ENCODE peak calls at places on chromosomes 11 and 22, in six cellular contexts. L, V, H, X, M and N are unnamed samples.

GRCh38 chr22:44406581-44407403 is 91.2 kb downstream of the RTL6 start:
- DNase-seq in X (no peak), M (no peak), L (peak; percentile 3), H (no peak), V (no peak), N (no peak)

GRCh38 chr11:112348480-112349029 is 87.9 kb upstream of the PLET1 start:
- DNase-seq in V (no peak), H (no peak), M (no peak), X (no peak), L (no peak), N (no peak)

GRCh38 chr11:76802151-76802550 is 19.0 kb downstream of the TSKU start:
- DNase-seq in V (no peak), L (no peak), H (no peak), M (no peak), X (no peak), N (no peak)

GRCh38 chr11:280762-281485 is 2.7 kb downstream of the NLRP6 start:
- DNase-seq in L (no peak), M (no peak), V (no peak), H (no peak), X (no peak), N (no peak)

GRCh38 chr11:134346101-134346975 is 14.6 kb downstream of the GLB1L2 start:
- DNase-seq in V (no peak), H (no peak), M (no peak), X (no peak), L (no peak), N (no peak)

GRCh38 chr22:20155330-20156041 is 4.6 kb upstream of the CCDC188 start:
- DNase-seq in L (peak; percentile 12), V (peak; percentile 24), M (peak; percentile 59), X (no peak), H (peak; percentile 61), N (no peak)

GRCh38 chr22:22942511-22943329 is 55.1 kb downstream of the IGLL5 start:
- DNase-seq in V (peak; percentile 70), M (peak; percentile 49), L (peak; percentile 71), H (peak; percentile 70), X (peak; percentile 62), N (peak; percentile 70)

GRCh38 chr11:81005595-81005994 is 1564.8 kb upstream of the TENM4 start:
- DNase-seq in H (no peak), L (peak; percentile 76), X (no peak), V (peak; percentile 80), M (peak; percentile 74), N (no peak)

GRCh38 chr22:50444663-50445062 is 30.2 kb downstream of the SBF1 start:
- DNase-seq in M (peak; percentile 74), X (no peak), V (peak; percentile 71), L (peak; percentile 67), H (no peak), N (no peak)

GRCh38 chr11:9462172-9462799 is 1.5 kb downstream of the ZNF143 start:
- DNase-seq in H (no peak), L (peak; percentile 22), M (peak; percentile 47), V (peak; percentile 22), X (no peak), N (no peak)

GRCh38 chr11:123438191-123438627 is 8.1 kb downstream of the GRAMD1B start:
- DNase-seq in X (no peak), M (peak; percentile 64), L (no peak), H (no peak), V (no peak), N (no peak)

GRCh38 chr11:12724301-12725046 is 50.3 kb downstream of the TEAD1 start:
- DNase-seq in X (no peak), M (peak; percentile 73), V (peak; percentile 96), H (no peak), L (peak; percentile 97), N (no peak)

GRCh38 chr11:3232956-3233355 is 739 bp upstream of the MRGPRE start:
- DNase-seq in X (no peak), M (no peak), L (no peak), H (no peak), V (no peak), N (no peak)

GRCh38 chr22:42560781-42561180 is 7.0 kb downstream of the SERHL2 start:
- DNase-seq in V (peak; percentile 38), M (no peak), L (peak; percentile 24), H (no peak), X (no peak), N (no peak)

GRCh38 chr11:106421673-106422292 is 344.3 kb downstream of the AASDHPPT start:
- DNase-seq in X (no peak), V (no peak), H (no peak), L (no peak), M (no peak), N (no peak)

GRCh38 chr11:17979770-17980371 is 33.0 kb downstream of the SERGEF start:
- DNase-seq in V (peak; percentile 22), L (peak; percentile 23), X (no peak), H (no peak), M (no peak), N (no peak)

GRCh38 chr11:64786308-64786707 is 8.0 kb upstream of the SF1 start:
- DNase-seq in V (no peak), X (no peak), H (no peak), L (no peak), M (no peak), N (no peak)

GRCh38 chr11:92245700-92246270 is 21.2 kb downstream of the FAT3 start:
- DNase-seq in M (no peak), V (no peak), L (no peak), H (no peak), X (no peak), N (no peak)

GRCh38 chr11:117829369-117829725 is 4.8 kb upstream of the FXYD2 start:
- DNase-seq in V (no peak), L (no peak), M (no peak), X (no peak), H (no peak), N (no peak)

GRCh38 chr22:26566994-26567393 is 22.9 kb downstream of the TPST2 start:
- DNase-seq in M (no peak), H (no peak), V (no peak), X (no peak), L (no peak), N (no peak)

GRCh38 chr11:31366795-31367194 is 2.7 kb downstream of the DCDC1 start:
- DNase-seq in H (no peak), M (no peak), L (no peak), X (no peak), V (no peak), N (no peak)

GRCh38 chr22:36879775-36880174 is 19.0 kb downstream of the NCF4 start:
- DNase-seq in X (no peak), H (no peak), L (peak; percentile 24), V (peak; percentile 62), M (peak; percentile 81), N (no peak)

GRCh38 chr11:14609902-14610301 is 33.7 kb upstream of the PDE3B start:
- DNase-seq in M (no peak), H (no peak), L (no peak), V (no peak), X (no peak), N (no peak)

GRCh38 chr22:22498267-22498666 is 10.3 kb downstream of the ZNF280B start:
- DNase-seq in X (no peak), V (no peak), L (no peak), M (no peak), H (no peak), N (no peak)

GRCh38 chr11:105137286-105137685 is 2.3 kb downstream of the CARD18 start:
- DNase-seq in M (no peak), X (no peak), L (peak; percentile 48), V (peak; percentile 62), H (no peak), N (no peak)

GRCh38 chr22:41034741-41035140 is 57.7 kb upstream of the EP300 start:
- DNase-seq in M (no peak), X (no peak), L (no peak), H (no peak), V (no peak), N (no peak)

GRCh38 chr11:36460220-36460619 is 49.9 kb downstream of the TRAF6 start:
- DNase-seq in H (no peak), V (no peak), L (no peak), M (no peak), X (no peak), N (peak; percentile 27)

GRCh38 chr11:72154816-72155215 is 19.3 kb downstream of the FOLR3 start:
- DNase-seq in L (no peak), M (no peak), X (no peak), H (no peak), V (no peak), N (no peak)

GRCh38 chr11:72155751-72156150 is 20.2 kb downstream of the FOLR3 start:
- DNase-seq in V (no peak), L (no peak), M (no peak), H (no peak), X (no peak), N (no peak)

GRCh38 chr11:72162891-72163492 is 27.5 kb downstream of the FOLR3 start:
- DNase-seq in X (no peak), L (no peak), V (no peak), M (no peak), H (no peak), N (no peak)

GRCh38 chr11:72160319-72160718 is 24.8 kb downstream of the FOLR3 start:
- DNase-seq in L (no peak), X (no peak), H (no peak), M (no peak), V (no peak), N (no peak)
- TF ChIP-seq CTCF in L (no peak), X (no peak), H (no peak), M (no peak), V (no peak), N (no peak)

GRCh38 chr11:130666781-130667251 is 218.4 kb downstream of the ADAMTS15 start:
- DNase-seq in M (peak; percentile 66), H (no peak), L (peak; percentile 33), V (no peak), X (no peak), N (no peak)
- TF ChIP-seq CTCF in M (peak; percentile 42), H (peak; percentile 53), L (peak; percentile 15), V (peak; percentile 21), X (no peak), N (no peak)

DNA sequence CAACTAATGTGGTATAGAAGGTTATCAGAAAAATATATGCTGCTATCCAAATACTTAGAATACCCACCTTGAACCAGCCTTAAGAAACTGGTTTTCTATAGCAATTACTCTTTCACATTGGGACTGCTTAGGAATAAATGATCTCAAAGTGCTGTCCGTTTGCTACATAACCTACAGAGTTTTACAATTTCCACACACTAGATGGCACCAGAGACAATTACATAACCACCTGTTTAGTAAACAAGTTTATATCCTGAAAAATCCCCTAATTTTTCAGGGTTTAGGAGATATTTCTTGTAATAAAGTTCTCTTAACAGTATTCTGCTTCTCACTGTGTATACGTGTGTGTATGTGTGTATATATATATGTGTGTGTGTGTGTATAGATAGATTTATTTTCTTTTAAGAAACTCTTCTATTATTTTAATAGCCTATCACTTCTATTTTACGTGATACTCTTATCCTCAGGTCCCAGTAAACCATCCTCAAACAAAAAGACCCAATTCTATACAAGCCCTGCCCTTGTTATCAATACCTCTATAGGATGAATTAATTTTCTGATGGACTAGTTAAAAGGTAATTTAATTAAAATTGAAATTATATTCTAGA is 6.7 kb upstream of the OR5I1 start:
- DNase-seq in V (peak; percentile 27), L (peak; percentile 51), H (no peak), M (peak; percentile 21), X (no peak), N (no peak)
- TF ChIP-seq CTCF in V (peak; percentile 31), L (peak; percentile 43), H (peak; percentile 60), M (peak; percentile 48), X (no peak), N (peak; percentile 83)

DNA sequence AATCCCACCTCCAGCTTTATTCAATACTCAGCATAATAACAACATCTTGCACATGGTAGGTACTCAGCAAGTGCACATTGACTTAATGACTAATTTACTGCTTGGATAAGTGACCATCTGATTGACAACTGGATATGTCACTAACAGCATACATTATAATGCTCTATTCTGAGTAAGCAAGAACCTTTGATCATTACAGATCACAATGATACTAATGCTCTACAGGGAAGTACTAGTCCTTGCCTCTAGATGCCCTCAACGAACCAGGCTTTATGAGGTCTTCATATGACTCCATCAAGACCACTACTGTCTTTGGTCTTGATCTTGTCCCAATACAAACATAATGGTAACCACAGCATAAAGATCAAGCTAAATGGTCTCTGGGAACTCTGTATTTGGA is 167.6 kb upstream of the MTMR2 start:
- DNase-seq in V (peak; percentile 40), L (no peak), H (no peak), X (no peak), M (no peak), N (no peak)
- TF ChIP-seq CTCF in V (no peak), L (no peak), H (peak; percentile 32), X (no peak), M (peak; percentile 28), N (no peak)